ENCODE peak calls at places on chromosomes 11 and 22, in seven cellular contexts. J is IMR-90, Y is fibroblast of lung, X is uterus, O is tibial nerve, R is Peyer's patch, Q is A549. L is an unnamed sample. For H3K4me1, the result is how much of the 10 kb centered on the place peaks cover.

GRCh38 chr11:1049911-1050580 is 13.5 kb upstream of the MUC6 start:
- DNase-seq in J (no peak), Y (no peak), X (no peak), O (no peak), R (no peak), Q (no peak), L (no peak)

GRCh38 chr11:103892603-103893002 is 143.8 kb upstream of the DDI1 start:
- DNase-seq in J (peak), Y (peak), X (no peak), O (no peak), R (no peak), Q (peak), L (no peak)

GRCh38 chr11:14578551-14578956 is 58.4 kb upstream of the PSMA1 start:
- DNase-seq in J (peak), Y (peak), X (no peak), O (no peak), R (no peak), Q (peak), L (no peak)

GRCh38 chr11:106818416-106818815 is 199.9 kb downstream of the GUCY1A2 start:
- DNase-seq in J (no peak), Y (no peak), X (no peak), O (no peak), R (no peak), Q (no peak), L (no peak)

GRCh38 chr11:8081591-8082021 is 595 bp downstream of the TUB start:
- DNase-seq in J (peak), Y (peak), X (peak), O (no peak), R (no peak), Q (peak), L (no peak)

GRCh38 chr11:117875397-117876048 is 935 bp downstream of the FXYD6 start:
- DNase-seq in J (no peak), Y (no peak), X (no peak), O (no peak), R (no peak), Q (no peak), L (no peak)

GRCh38 chr11:44784784-44785183 is 58.0 kb downstream of the TSPAN18 start:
- DNase-seq in J (no peak), Y (no peak), X (no peak), O (no peak), R (no peak), Q (no peak), L (no peak)

GRCh38 chr22:37431811-37432707 is 4.8 kb upstream of the ELFN2 start:
- DNase-seq in J (peak), Y (peak), X (no peak), O (no peak), R (no peak), Q (peak), L (no peak)

GRCh38 chr22:48137640-48138039 is 1375.2 kb downstream of the TBC1D22A start:
- DNase-seq in J (no peak), Y (no peak), X (no peak), O (no peak), R (no peak), Q (peak), L (no peak)

GRCh38 chr11:16606784-16607674 is 131.4 kb upstream of the C11orf58 start:
- DNase-seq in J (peak), Y (peak), X (no peak), O (peak), R (peak), Q (no peak), L (no peak)

DNA sequence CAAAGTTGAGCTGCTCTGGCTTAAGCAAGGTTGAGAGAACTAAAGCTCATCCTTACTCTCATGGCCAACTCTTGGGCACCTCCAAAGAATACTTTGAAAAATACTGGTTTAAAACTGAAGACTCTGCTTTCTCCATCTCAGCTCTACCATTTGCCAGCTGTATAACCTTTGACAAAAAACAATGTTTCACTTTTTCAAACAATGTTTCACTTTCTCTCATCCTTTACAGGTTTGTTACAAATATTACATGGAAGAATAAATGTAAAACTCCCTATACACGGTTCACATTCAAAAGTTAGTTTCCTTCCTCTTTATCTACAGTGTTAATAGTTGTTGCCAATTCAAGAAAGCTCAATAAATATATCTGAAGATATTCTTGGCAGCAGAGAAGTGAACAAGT is 19.2 kb downstream of the AMBRA1 start:
- DNase-seq in J (no peak), Y (no peak), X (no peak), O (no peak), R (no peak), Q (no peak), L (no peak)
- H3K4me1 ChIP-seq in J (under half), Y (under half), X (under half), O (under half), R (under half), Q (under half), L (under half)

GRCh38 chr11:2384723-2385041 is 7.6 kb downstream of the CD81 start:
- DNase-seq in J (no peak), Y (no peak), X (no peak), O (no peak), R (no peak), Q (no peak), L (no peak)

GRCh38 chr11:2382129-2382517 is 5.0 kb downstream of the CD81 start:
- DNase-seq in J (no peak), Y (no peak), X (peak), O (no peak), R (no peak), Q (no peak), L (no peak)

GRCh38 chr11:2383823-2384722 is 7.0 kb downstream of the CD81 start:
- DNase-seq in J (no peak), Y (no peak), X (peak), O (no peak), R (peak), Q (no peak), L (no peak)

GRCh38 chr11:2381494-2382128 is 4.5 kb downstream of the CD81 start:
- DNase-seq in J (no peak), Y (no peak), X (no peak), O (no peak), R (no peak), Q (no peak), L (no peak)

GRCh38 chr11:2382927-2383822 is 6.1 kb downstream of the CD81 start:
- DNase-seq in J (peak), Y (no peak), X (peak), O (no peak), R (no peak), Q (no peak), L (no peak)
- H3K4me1 ChIP-seq in J (under half), Y (half or more), X (half or more), O (under half), R (half or more), Q (under half), L (half or more)

DNA sequence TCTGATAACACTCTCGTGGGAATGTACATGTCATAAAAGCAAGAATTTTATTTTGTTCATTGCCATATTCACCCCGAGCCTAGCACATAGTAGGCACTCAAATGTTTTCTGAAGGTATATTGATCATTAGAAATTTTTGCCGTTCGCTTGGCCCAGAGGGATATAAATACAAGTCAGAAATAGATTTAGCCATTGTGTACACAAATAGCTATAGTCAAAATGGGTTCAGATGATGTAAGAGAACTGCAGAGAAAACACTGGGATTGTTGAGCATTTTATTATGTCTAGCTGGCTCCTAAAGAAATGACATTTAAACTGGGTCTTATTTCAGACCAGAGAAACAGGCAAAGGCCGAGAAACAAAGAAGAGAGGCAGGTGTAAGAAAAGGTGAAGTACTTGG is 49.3 kb downstream of the MCAM start:
- DNase-seq in J (no peak), Y (no peak), X (no peak), O (no peak), R (no peak), Q (no peak), L (no peak)
- H3K4me1 ChIP-seq in J (under half), Y (under half), X (under half), O (under half), R (under half), Q (under half), L (under half)

DNA sequence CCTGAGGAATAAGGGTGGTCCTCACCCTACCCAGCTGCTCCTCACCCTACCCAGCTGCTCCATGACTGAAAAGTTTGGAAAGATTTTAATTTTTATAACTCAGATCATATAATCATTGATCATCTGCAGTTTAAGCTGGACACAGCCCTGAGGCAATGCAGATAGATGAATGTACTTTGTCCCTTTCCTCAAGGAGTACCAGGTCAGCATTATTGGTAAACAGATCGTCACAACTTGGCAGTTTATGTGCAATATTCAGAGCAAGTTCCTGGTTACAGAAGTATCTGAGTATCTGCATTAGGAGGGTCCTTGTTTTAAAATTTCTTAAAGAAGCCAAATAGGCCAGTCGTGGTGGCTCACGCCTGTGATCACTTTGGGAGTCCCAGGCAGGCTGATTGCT is 3.6 kb downstream of the TNRC6B start:
- DNase-seq in J (no peak), Y (no peak), X (no peak), O (no peak), R (no peak), Q (no peak), L (no peak)
- H3K4me1 ChIP-seq in J (under half), Y (under half), X (under half), O (under half), R (under half), Q (under half), L (half or more)

GRCh38 chr11:120357620-120358019 is 21.4 kb downstream of the ARHGEF12 start:
- DNase-seq in J (no peak), Y (no peak), X (no peak), O (no peak), R (no peak), Q (no peak), L (no peak)
- H3K4me1 ChIP-seq in J (under half), Y (under half), X (under half), O (under half), R (under half), Q (under half), L (under half)

DNA sequence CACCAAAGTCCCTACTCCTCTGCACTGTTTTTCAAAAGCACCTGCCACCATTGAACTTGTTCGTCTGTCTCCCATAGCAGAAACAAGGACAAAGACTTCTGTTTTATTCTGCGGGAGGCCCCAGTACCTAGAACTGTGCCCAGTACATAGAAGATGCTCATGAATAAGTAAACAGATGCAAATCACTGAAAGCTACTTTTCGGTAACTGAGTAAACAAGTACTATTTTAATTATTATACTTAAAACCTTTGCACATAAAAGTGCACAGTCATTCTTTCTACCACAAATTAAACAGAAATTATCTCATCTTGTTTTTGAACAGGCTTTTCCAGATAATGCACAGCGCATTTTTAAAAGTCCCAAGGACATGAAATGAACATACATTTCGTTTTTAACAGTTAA is 3.8 kb downstream of the NAP1L4 start:
- DNase-seq in J (no peak), Y (peak), X (no peak), O (no peak), R (no peak), Q (no peak), L (no peak)
- H3K4me1 ChIP-seq in J (under half), Y (under half), X (under half), O (under half), R (under half), Q (under half), L (half or more)

GRCh38 chr22:50060441-50061140 is 2.5 kb upstream of the TTLL8 start:
- DNase-seq in J (no peak), Y (no peak), X (no peak), O (no peak), R (no peak), Q (no peak), L (no peak)
- H3K4me1 ChIP-seq in J (under half), Y (under half), X (under half), O (under half), R (under half), Q (under half), L (under half)

L was measured in suprapubic skin.